ENCODE peak calls at places on chromosome 14, in four cellular contexts. O is GM23248, K is AG09309, Y is HL-60. N is an unnamed sample.

GRCh38 chr14:67571275-67571990 is 28.6 kb downstream of the PIGH start:
- DNase-seq in Y (no peak), O (peak), K (no peak), N (peak)

GRCh38 chr14:68625366-68626090 is 167.3 kb downstream of the ZFP36L1 start:
- DNase-seq in K (no peak), Y (no peak), O (no peak), N (no peak)

GRCh38 chr14:50600849-50601248 is 40.9 kb downstream of the ATL1 start:
- DNase-seq in Y (no peak), K (no peak), O (no peak), N (no peak)

GRCh38 chr14:84144166-84144565 is 1385.8 kb upstream of the FLRT2 start:
- DNase-seq in O (no peak), Y (no peak), K (no peak), N (peak)

GRCh38 chr14:96424104-96424989 is 32.4 kb downstream of the AK7 start:
- DNase-seq in Y (peak), K (peak), O (peak), N (peak)

GRCh38 chr14:26286806-26287205 is 311.0 kb downstream of the NOVA1 start:
- DNase-seq in Y (no peak), O (peak), K (no peak), N (peak)

GRCh38 chr14:64202731-64203130 is 91.4 kb downstream of the ESR2 start:
- DNase-seq in O (no peak), Y (no peak), K (no peak), N (no peak)

GRCh38 chr14:92579244-92579643 is 65.7 kb downstream of the RIN3 start:
- DNase-seq in K (no peak), Y (no peak), O (peak), N (peak)

GRCh38 chr14:101489092-101489760 is 72.1 kb upstream of the DIO3 start:
- DNase-seq in K (no peak), Y (no peak), O (no peak), N (no peak)

GRCh38 chr14:59507063-59507751 is 22.9 kb downstream of the JKAMP start:
- DNase-seq in O (peak), K (no peak), Y (peak), N (peak)

GRCh38 chr14:37592288-37593274 is 2.5 kb downstream of the FOXA1 start:
- DNase-seq in K (no peak), O (no peak), Y (no peak), N (no peak)

GRCh38 chr14:59123526-59123925 is 64.9 kb upstream of the DAAM1 start:
- DNase-seq in O (peak), K (no peak), Y (no peak), N (peak)

GRCh38 chr14:60653388-60653690 is 4.1 kb upstream of the SIX1 start:
- DNase-seq in K (no peak), O (no peak), Y (no peak), N (no peak)

GRCh38 chr14:36443374-36443773 is 76.7 kb downstream of the NKX2-1 start:
- DNase-seq in O (no peak), K (no peak), Y (no peak), N (no peak)

GRCh38 chr14:86936556-86936955 is 1056.4 kb downstream of the GALC start:
- DNase-seq in O (no peak), Y (no peak), K (no peak), N (no peak)

GRCh38 chr14:91373591-91374245 is 43.9 kb downstream of the CCDC88C start:
- DNase-seq in K (no peak), Y (no peak), O (no peak), N (no peak)

GRCh38 chr14:49679271-49679670 is 8.7 kb downstream of the POLE2 start:
- DNase-seq in K (no peak), O (peak), Y (no peak), N (peak)

GRCh38 chr14:70889555-70889954 is 17.7 kb upstream of the PCNX1 start:
- DNase-seq in O (no peak), Y (no peak), K (no peak), N (no peak)

GRCh38 chr14:31207287-31207745 is 277 bp downstream of the HECTD1 start:
- DNase-seq in O (no peak), K (peak), Y (peak), N (no peak)

GRCh38 chr14:76375484-76375883 is 453 bp upstream of the ESRRB start:
- DNase-seq in Y (no peak), O (peak), K (no peak), N (no peak)

GRCh38 chr14:74976264-74977113 is 21.1 kb upstream of the PGF start:
- DNase-seq in Y (no peak), O (no peak), K (no peak), N (no peak)

GRCh38 chr14:60327447-60328331 is 78.7 kb downstream of the PPM1A start:
- DNase-seq in O (peak), Y (no peak), K (no peak), N (peak)

GRCh38 chr14:75457024-75457390 is 29.2 kb downstream of the JDP2 start:
- DNase-seq in O (no peak), K (no peak), Y (no peak), N (no peak)

GRCh38 chr14:33676135-33676566 is 274.7 kb downstream of the EGLN3 start:
- DNase-seq in Y (no peak), O (peak), K (no peak), N (no peak)

GRCh38 chr14:83042858-83043257 is 1509.2 kb upstream of the SEL1L start:
- DNase-seq in Y (no peak), O (no peak), K (no peak), N (no peak)

GRCh38 chr14:28375295-28375694 is 391.3 kb upstream of the FOXG1 start:
- DNase-seq in Y (no peak), O (no peak), K (no peak), N (no peak)

GRCh38 chr14:31505411-31505810 is 17.6 kb upstream of the GPR33 start:
- DNase-seq in Y (no peak), O (peak), K (peak), N (peak)

GRCh38 chr14:53948181-53948884 is 8.3 kb downstream of the BMP4 start:
- DNase-seq in K (no peak), O (no peak), Y (no peak), N (no peak)

GRCh38 chr14:22502551-22502950 is 86.5 kb downstream of the DAD1 start:
- DNase-seq in K (no peak), O (no peak), Y (no peak), N (no peak)

GRCh38 chr14:22497671-22498093 is 91.3 kb downstream of the DAD1 start:
- DNase-seq in K (no peak), Y (no peak), O (no peak), N (no peak)

GRCh38 chr14:22502007-22502406 is 87.0 kb downstream of the DAD1 start:
- DNase-seq in K (no peak), O (no peak), Y (no peak), N (no peak)

GRCh38 chr14:22500525-22500924 is 88.5 kb downstream of the DAD1 start:
- DNase-seq in O (no peak), Y (no peak), K (no peak), N (no peak)

DNA sequence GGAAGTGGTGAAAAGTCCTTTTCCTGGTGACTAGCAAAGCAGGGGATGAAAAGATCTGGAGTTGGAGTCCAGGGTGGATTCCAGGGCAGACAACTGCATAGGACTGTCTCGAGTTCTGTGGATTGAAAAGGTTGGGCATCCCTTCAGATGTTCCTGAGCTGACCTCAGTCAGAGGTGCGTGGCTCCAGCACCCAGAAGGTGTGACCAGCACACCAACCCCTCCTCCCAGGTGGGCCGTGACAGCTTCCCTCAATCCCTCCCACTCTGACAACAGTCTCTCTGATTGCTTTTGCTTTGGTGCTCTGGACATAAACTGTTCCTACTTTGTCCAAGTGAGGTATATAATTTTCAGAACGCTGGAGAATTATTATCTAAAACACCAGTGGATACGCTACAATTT is 88.1 kb downstream of the DAD1 start:
- DNase-seq in Y (no peak), O (no peak), K (no peak), N (no peak)
- H3K4me3 ChIP-seq in Y (no peak), O (no peak), K (no peak), N (no peak)

GRCh38 chr14:89110110-89110509 is 285.7 kb downstream of the TTC8 start:
- DNase-seq in O (no peak), K (no peak), Y (no peak), N (no peak)
- H3K4me3 ChIP-seq in O (no peak), K (no peak), Y (no peak), N (no peak)

GRCh38 chr14:103259801-103260628 is 74.0 kb upstream of the EIF5 start:
- DNase-seq in Y (no peak), O (no peak), K (no peak), N (no peak)
- H3K4me3 ChIP-seq in Y (peak), O (peak), K (peak), N (peak)

GRCh38 chr14:97442363-97442762 is 645.2 kb downstream of the VRK1 start:
- DNase-seq in Y (no peak), O (no peak), K (no peak), N (no peak)
- H3K4me3 ChIP-seq in Y (no peak), O (no peak), K (no peak), N (no peak)

GRCh38 chr14:24441485-24441884 is 1.1 kb downstream of the SDR39U1 start:
- DNase-seq in O (no peak), K (no peak), Y (no peak), N (no peak)

GRCh38 chr14:24438198-24439095 is 4.1 kb downstream of the SDR39U1 start:
- DNase-seq in O (no peak), K (no peak), Y (no peak), N (no peak)

GRCh38 chr14:24440606-24441399 is 1.8 kb downstream of the SDR39U1 start:
- DNase-seq in K (no peak), Y (no peak), O (no peak), N (no peak)

GRCh38 chr14:24439257-24439656 is 3.3 kb downstream of the SDR39U1 start:
- DNase-seq in O (no peak), Y (no peak), K (no peak), N (no peak)

GRCh38 chr14:24439830-24440605 is 2.6 kb downstream of the SDR39U1 start:
- DNase-seq in O (no peak), K (no peak), Y (no peak), N (no peak)
- H3K4me3 ChIP-seq in O (no peak), K (no peak), Y (no peak), N (no peak)

GRCh38 chr14:29925736-29926135 is 1.9 kb downstream of the PRKD1 start:
- DNase-seq in O (peak), Y (no peak), K (no peak), N (peak)

GRCh38 chr14:29926701-29927595 is 699 bp downstream of the PRKD1 start:
- DNase-seq in O (peak), Y (no peak), K (no peak), N (peak)

GRCh38 chr14:29925106-29925722 is 2.4 kb downstream of the PRKD1 start:
- DNase-seq in K (no peak), O (peak), Y (no peak), N (peak)

GRCh38 chr14:29927596-29928341 is at the start of gene PRKD1:
- DNase-seq in K (no peak), O (peak), Y (no peak), N (peak)

DNA sequence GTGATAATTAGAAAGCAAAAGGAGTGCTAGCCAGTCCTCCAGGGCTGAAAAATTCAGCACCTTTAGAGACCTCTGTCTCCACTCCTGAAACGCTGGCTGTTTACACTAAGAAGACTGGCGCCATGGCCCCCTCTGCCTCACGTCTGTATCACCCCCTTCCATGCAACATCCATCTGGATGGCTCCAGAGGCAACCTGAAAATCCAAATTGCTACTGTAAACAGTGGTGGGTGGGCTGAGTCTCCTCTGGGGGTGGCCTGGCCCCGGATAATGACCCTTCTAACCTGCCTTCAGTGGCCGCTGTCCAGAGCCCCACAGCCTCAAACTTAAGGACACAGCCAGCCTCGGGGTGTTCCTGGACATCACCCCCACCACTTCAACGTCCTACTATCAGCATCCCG is 1.4 kb downstream of the PRKD1 start:
- DNase-seq in K (no peak), O (peak), Y (no peak), N (no peak)
- H3K4me3 ChIP-seq in K (peak), O (peak), Y (no peak), N (peak)

GRCh38 chr14:103818422-103818821 is 29.0 kb downstream of the PPP1R13B start:
- DNase-seq in Y (no peak), K (no peak), O (no peak), N (no peak)

GRCh38 chr14:103819503-103820307 is 27.7 kb downstream of the PPP1R13B start:
- DNase-seq in O (peak), Y (no peak), K (no peak), N (no peak)

GRCh38 chr14:103818870-103819269 is 28.5 kb downstream of the PPP1R13B start:
- DNase-seq in Y (no peak), O (no peak), K (no peak), N (no peak)

GRCh38 chr14:103820908-103821307 is 26.5 kb downstream of the PPP1R13B start:
- DNase-seq in Y (no peak), K (no peak), O (no peak), N (no peak)

GRCh38 chr14:103820382-103820781 is 27.0 kb downstream of the PPP1R13B start:
- DNase-seq in O (no peak), Y (no peak), K (no peak), N (no peak)
- H3K4me3 ChIP-seq in O (peak), Y (no peak), K (no peak), N (no peak)

GRCh38 chr14:73788871-73789590 is 62.6 kb upstream of the PTGR2 start:
- DNase-seq in K (no peak), Y (no peak), O (no peak), N (no peak)
- H3K4me3 ChIP-seq in K (no peak), Y (no peak), O (no peak), N (no peak)

DNA sequence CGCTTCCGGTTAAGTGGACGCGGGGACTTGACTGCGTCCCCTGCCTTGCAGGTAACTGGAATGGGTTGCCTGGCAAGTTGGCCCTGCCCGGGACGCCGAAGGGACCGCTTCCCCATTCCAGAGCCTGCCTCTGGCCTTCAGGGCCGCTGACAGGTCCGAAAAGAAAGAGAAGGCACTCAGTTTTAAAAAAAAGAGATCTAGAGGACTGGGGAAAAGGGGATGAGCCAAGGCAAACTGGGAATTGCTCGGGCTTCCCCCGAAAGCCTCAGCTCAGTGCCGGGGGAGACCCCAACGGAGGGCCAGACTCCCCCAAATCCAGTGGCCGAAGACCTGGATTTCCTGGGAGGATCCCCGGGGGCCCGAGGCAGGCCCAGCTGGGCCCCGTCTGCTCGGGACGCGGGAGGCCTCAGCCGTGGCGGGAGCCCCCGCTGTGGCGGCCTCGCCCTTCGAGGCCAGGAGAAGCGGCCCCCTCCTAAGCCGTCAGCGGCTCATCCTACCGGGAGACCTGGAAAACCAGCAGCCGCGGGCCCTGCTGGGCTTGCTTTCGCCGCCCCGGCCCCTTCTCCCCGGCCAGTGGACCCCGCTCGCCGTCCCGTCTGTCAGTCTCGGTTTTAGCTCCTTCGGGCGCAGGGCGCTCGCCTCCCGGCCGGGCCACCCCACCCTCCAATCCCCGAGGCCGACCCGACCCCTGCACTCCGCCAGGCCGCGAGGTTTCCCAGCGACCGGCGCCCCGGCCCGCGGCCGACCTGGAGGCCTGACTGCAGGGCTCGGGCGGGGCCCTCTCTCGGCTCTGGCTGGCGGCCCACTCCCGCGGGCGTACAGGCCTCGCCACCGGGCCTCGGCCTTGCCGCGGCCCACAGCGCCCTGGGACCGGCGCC is 12.5 kb downstream of the OTX2 start:
- DNase-seq in Y (no peak), K (no peak), O (peak), N (no peak)
- H3K4me3 ChIP-seq in Y (no peak), K (no peak), O (peak), N (no peak)